ENCODE peak calls at places on chromosomes 1 and 21, in five cellular contexts. D, S, F, X and E are unnamed samples.

GRCh38 chr1:95311006-95311405 is 77.0 kb downstream of the RWDD3 start:
- DNase-seq in D (peak; percentile 47), S (no peak), F (no peak), X (no peak), E (no peak)

GRCh38 chr1:182446033-182446669 is 3.8 kb upstream of the RGSL1 start:
- DNase-seq in D (peak; percentile 57), S (peak; percentile 47), F (peak; percentile 79), X (no peak), E (peak; percentile 66)

GRCh38 chr1:208837242-208837641 is 593.1 kb upstream of the PLXNA2 start:
- DNase-seq in D (no peak), S (no peak), F (no peak), X (no peak), E (no peak)

GRCh38 chr1:63343922-63344321 is 21.6 kb downstream of the FOXD3 start:
- DNase-seq in D (no peak), S (no peak), F (peak; percentile 45), X (no peak), E (no peak)

GRCh38 chr1:150176593-150176992 is 26.9 kb downstream of the PLEKHO1 start:
- DNase-seq in D (no peak), S (no peak), F (no peak), X (no peak), E (no peak)

GRCh38 chr1:84008631-84009030 is 9.7 kb upstream of the TTLL7 start:
- DNase-seq in D (no peak), S (no peak), F (no peak), X (no peak), E (no peak)

GRCh38 chr21:46118305-46118870 is 20.5 kb downstream of the COL6A2 start:
- DNase-seq in D (no peak), S (no peak), F (no peak), X (peak; percentile 52), E (no peak)

GRCh38 chr21:20999567-21000169 is 1.5 kb downstream of the NCAM2 start:
- DNase-seq in D (peak; percentile 72), S (no peak), F (peak; percentile 52), X (no peak), E (no peak)

GRCh38 chr1:209707308-209707707 is 2.7 kb downstream of the HSD11B1 start:
- DNase-seq in D (peak; percentile 64), S (no peak), F (no peak), X (no peak), E (no peak)

GRCh38 chr1:118160825-118161224 is 24.2 kb downstream of the SPAG17 start:
- DNase-seq in D (peak; percentile 29), S (no peak), F (no peak), X (no peak), E (no peak)

GRCh38 chr1:94698341-94698740 is 121.8 kb upstream of the SLC44A3 start:
- DNase-seq in D (no peak), S (no peak), F (peak; percentile 27), X (no peak), E (no peak)

GRCh38 chr1:197951089-197951488 is 33.9 kb downstream of the LHX9 start:
- DNase-seq in D (no peak), S (no peak), F (no peak), X (no peak), E (no peak)

GRCh38 chr1:31238612-31238985 is 1.1 kb downstream of the NKAIN1 start:
- DNase-seq in D (no peak), S (no peak), F (no peak), X (no peak), E (no peak)

GRCh38 chr1:240194120-240194519 is 102.4 kb downstream of the FMN2 start:
- DNase-seq in D (no peak), S (no peak), F (no peak), X (no peak), E (no peak)

GRCh38 chr1:237470712-237471310 is 419.9 kb downstream of the ZP4 start:
- DNase-seq in D (peak; percentile 13), S (no peak), F (peak; percentile 28), X (no peak), E (peak; percentile 33)

GRCh38 chr21:42757826-42758655 is 104.6 kb downstream of the PDE9A start:
- DNase-seq in D (no peak), S (no peak), F (no peak), X (no peak), E (no peak)

GRCh38 chr1:165954940-165955339 is 127.5 kb downstream of the UCK2 start:
- DNase-seq in D (no peak), S (no peak), F (no peak), X (no peak), E (no peak)

GRCh38 chr1:222654849-222655248 is 37.0 kb downstream of the MIA3 start:
- DNase-seq in D (no peak), S (no peak), F (no peak), X (no peak), E (no peak)

GRCh38 chr1:55547441-55547840 is 332.3 kb upstream of the USP24 start:
- DNase-seq in D (no peak), S (no peak), F (no peak), X (no peak), E (no peak)

GRCh38 chr21:42746593-42747266 is 93.3 kb downstream of the PDE9A start:
- DNase-seq in D (no peak), S (no peak), F (peak; percentile 8), X (peak; percentile 86), E (no peak)

GRCh38 chr1:101257500-101258325 is 20.9 kb downstream of the S1PR1 start:
- DNase-seq in D (peak; percentile 49), S (no peak), F (no peak), X (no peak), E (no peak)

GRCh38 chr1:10838541-10838940 is 42.1 kb upstream of the CASZ1 start:
- DNase-seq in D (no peak), S (no peak), F (no peak), X (peak; percentile 46), E (no peak)

GRCh38 chr1:14803002-14803789 is 204.7 kb downstream of the KAZN start:
- DNase-seq in D (no peak), S (no peak), F (no peak), X (no peak), E (no peak)

GRCh38 chr1:74504125-74505065 is 8.0 kb downstream of the LRRC53 start:
- DNase-seq in D (peak; percentile 72), S (peak; percentile 19), F (peak; percentile 78), X (no peak), E (peak; percentile 84)

GRCh38 chr1:33745942-33746341 is 117.9 kb upstream of the HMGB4 start:
- DNase-seq in D (no peak), S (no peak), F (no peak), X (no peak), E (no peak)

GRCh38 chr21:39373634-39374033 is 24.7 kb upstream of the HMGN1 start:
- DNase-seq in D (peak; percentile 73), S (no peak), F (peak; percentile 66), X (no peak), E (no peak)

GRCh38 chr1:70504821-70505193 is 93.7 kb downstream of the CTH start:
- DNase-seq in D (no peak), S (no peak), F (no peak), X (no peak), E (no peak)

GRCh38 chr1:17392199-17392740 is 20.3 kb downstream of the PADI6 start:
- DNase-seq in D (no peak), S (no peak), F (no peak), X (no peak), E (no peak)
- H3K27me3 ChIP-seq in D (no peaks in the 10 kb centered on the region), S (peaks cover 3% of the 10 kb centered on the region), F (no peaks in the 10 kb centered on the region), X (no peaks in the 10 kb centered on the region), E (no peaks in the 10 kb centered on the region)

DNA sequence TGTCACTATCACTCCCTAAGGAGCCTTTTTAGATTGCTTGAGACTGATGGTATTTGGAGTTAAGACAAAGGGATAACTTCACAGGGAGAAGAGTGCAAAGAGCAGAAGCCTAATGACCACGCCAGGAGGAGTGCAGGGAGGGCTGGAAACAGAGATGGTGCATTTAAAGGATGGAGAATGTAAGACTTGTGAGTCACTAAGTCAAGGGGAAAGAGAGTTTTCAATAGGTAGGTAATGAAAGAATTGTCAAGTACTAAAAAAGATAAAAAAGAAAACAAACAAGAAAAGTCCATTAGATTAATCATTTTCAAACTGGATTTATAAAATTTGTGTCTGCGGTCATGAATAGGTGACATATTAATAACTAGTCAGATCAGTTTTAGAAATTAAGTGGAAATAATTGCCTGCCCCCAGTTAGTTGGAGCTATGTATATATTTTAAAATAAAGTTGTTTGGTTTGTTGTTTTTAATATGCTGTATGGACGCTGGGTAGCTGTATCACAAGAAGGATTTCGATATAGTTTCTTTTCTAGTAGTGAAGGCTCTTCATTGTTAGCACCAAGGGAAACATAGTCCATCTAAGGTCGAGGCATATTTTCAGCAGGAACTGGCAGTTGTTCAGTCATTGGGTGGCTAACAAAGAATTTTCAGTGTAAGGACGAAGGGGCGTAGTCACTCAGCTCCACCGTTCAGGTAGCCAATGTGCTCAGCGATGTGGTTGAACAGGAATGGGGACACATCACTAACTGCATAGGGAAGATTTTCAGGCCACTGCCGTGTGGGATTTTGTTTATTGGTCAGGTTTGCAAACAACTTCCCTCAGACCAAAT is 203.0 kb downstream of the TGFB2 start:
- DNase-seq in D (no peak), S (no peak), F (no peak), X (no peak), E (no peak)
- H3K36me3 ChIP-seq in D (no peaks in the 10 kb centered on the region), S (no peaks in the 10 kb centered on the region), F (no peaks in the 10 kb centered on the region), X (no peaks in the 10 kb centered on the region), E (no peaks in the 10 kb centered on the region)

GRCh38 chr1:112702067-112702395 is 4.9 kb downstream of the RHOC start:
- DNase-seq in D (no peak), S (no peak), F (no peak), X (no peak), E (no peak)

GRCh38 chr1:112700290-112701226 is 6.4 kb downstream of the RHOC start:
- DNase-seq in D (peak; percentile 92), S (peak; percentile 77), F (peak; percentile 98), X (peak; percentile 93), E (peak; percentile 95)

GRCh38 chr1:112702420-112703261 is 4.3 kb downstream of the RHOC start:
- DNase-seq in D (no peak), S (no peak), F (no peak), X (peak; percentile 36), E (no peak)

GRCh38 chr1:112699425-112700144 is 7.3 kb downstream of the RHOC start:
- DNase-seq in D (no peak), S (no peak), F (no peak), X (no peak), E (no peak)

DNA sequence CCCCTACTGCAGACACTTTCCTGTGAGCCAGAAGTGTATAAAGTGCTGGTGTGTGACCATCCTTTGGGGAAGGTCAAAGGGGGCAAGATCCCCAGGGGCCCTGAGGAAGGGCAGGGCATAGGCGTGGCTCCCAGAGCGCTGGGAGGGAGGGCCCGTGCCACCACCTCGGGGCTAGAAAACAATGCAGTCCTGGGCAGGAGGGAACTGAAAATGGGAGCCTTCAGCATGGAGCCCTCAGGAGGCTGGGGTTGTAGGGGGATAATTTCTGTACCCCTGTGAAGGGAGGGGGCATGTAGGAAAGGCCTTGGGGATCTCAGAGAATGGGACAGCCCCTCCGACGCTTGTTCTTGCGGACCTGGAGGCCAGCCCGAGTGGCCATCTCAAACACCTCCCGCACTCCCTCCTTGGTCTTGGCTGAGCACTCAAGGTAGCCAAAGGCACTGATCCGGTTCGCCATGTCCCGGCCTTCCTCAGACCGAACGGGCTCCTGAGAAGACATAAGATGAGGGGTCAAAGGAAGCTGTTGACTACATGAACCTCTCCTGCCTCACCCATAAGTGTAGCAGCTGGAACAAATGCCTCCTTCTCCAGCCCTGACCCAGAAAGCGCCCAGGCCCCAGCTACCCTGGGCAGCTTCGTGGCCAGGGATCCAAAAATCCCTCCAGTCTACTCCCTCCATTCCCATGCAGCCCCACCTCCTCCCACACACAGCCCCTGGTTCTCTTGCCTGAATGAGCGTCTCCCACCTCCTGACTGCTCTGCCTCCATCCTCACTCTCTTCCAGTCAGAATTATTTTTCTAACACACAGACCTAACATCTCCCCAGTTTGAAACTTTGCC is 5.5 kb downstream of the RHOC start:
- DNase-seq in D (no peak), S (no peak), F (no peak), X (no peak), E (no peak)
- H3K27me3 ChIP-seq in D (no peaks in the 10 kb centered on the region), S (no peaks in the 10 kb centered on the region), F (no peaks in the 10 kb centered on the region), X (no peaks in the 10 kb centered on the region), E (peaks cover 12% of the 10 kb centered on the region)

GRCh38 chr1:174215766-174216165 is 56.4 kb downstream of the RABGAP1L start:
- DNase-seq in D (no peak), S (no peak), F (no peak), X (no peak), E (no peak)
- H3K36me3 ChIP-seq in D (no peaks in the 10 kb centered on the region), S (no peaks in the 10 kb centered on the region), F (no peaks in the 10 kb centered on the region), X (peaks cover under 1% of the 10 kb centered on the region), E (no peaks in the 10 kb centered on the region)